ENCODE peak calls at places on chromosomes 7 and 10, in five cellular contexts. M is H1, K is K562, U is HepG2, W is SK-N-SH. Z is an unnamed sample.
A peak's percentile ranks its signal among the peaks of the same experiment; 100 is the strongest.

GRCh38 chr10:127892743-127893142 is at the start of gene CLRN3:
- DNase-seq in U (no peak), K (no peak), W (no peak), M (no peak), Z (no peak)

GRCh38 chr7:16747095-16747494 is 6.5 kb upstream of the TSPAN13 start:
- DNase-seq in M (no peak), U (no peak), W (no peak), K (no peak), Z (no peak)

GRCh38 chr7:158602905-158603772 is 15.5 kb upstream of the PTPRN2 start:
- DNase-seq in K (no peak), W (no peak), M (no peak), U (no peak), Z (no peak)

GRCh38 chr7:91330378-91331295 is 66.4 kb downstream of the FZD1 start:
- DNase-seq in W (no peak), M (no peak), K (no peak), U (no peak), Z (no peak)

GRCh38 chr7:74294191-74294998 is 5.2 kb downstream of the CLIP2 start:
- DNase-seq in M (no peak), W (peak; percentile 79), U (peak; percentile 89), K (no peak), Z (no peak)

GRCh38 chr10:68784476-68784875 is 42.9 kb upstream of the STOX1 start:
- DNase-seq in U (no peak), K (no peak), W (no peak), M (no peak), Z (no peak)

GRCh38 chr7:44979481-44980392 is 922 bp upstream of the MYO1G start:
- DNase-seq in M (peak; percentile 45), U (no peak), K (no peak), W (no peak), Z (no peak)

GRCh38 chr7:51188987-51189386 is 127.6 kb downstream of the COBL start:
- DNase-seq in U (no peak), W (no peak), K (no peak), M (no peak), Z (no peak)

GRCh38 chr10:80529604-80530003 is 8.1 kb upstream of the SH2D4B start:
- DNase-seq in U (no peak), W (no peak), K (no peak), M (no peak), Z (no peak)

GRCh38 chr10:133391249-133391635 is 2.7 kb upstream of the MTG1 start:
- DNase-seq in K (no peak), M (no peak), U (no peak), W (no peak), Z (no peak)

GRCh38 chr10:72276013-72276387 is 2.3 kb downstream of the DDIT4 start:
- DNase-seq in W (no peak), M (no peak), K (peak; percentile 40), U (no peak), Z (no peak)

GRCh38 chr10:7085147-7085912 is 325.5 kb downstream of the SFMBT2 start:
- DNase-seq in K (no peak), U (no peak), M (no peak), W (no peak), Z (no peak)

GRCh38 chr7:95772771-95773581 is 622 bp downstream of the DYNC1I1 start:
- DNase-seq in M (peak; percentile 69), U (no peak), K (no peak), W (no peak), Z (no peak)

GRCh38 chr10:88259381-88259780 is 323.7 kb downstream of the RNLS start:
- DNase-seq in U (no peak), M (no peak), K (no peak), W (no peak), Z (no peak)

GRCh38 chr10:60901561-60902235 is 42.3 kb downstream of the RHOBTB1 start:
- DNase-seq in W (peak; percentile 59), K (no peak), U (no peak), M (no peak), Z (no peak)

GRCh38 chr7:28623105-28623730 is 210.9 kb downstream of the CREB5 start:
- DNase-seq in U (no peak), M (no peak), W (no peak), K (no peak), Z (no peak)

GRCh38 chr7:85829817-85830432 is 643.1 kb upstream of the SEMA3D start:
- DNase-seq in W (peak; percentile 19), M (no peak), U (no peak), K (no peak), Z (no peak)

GRCh38 chr7:107304636-107305035 is 135.8 kb downstream of the HBP1 start:
- DNase-seq in W (no peak), M (no peak), K (no peak), U (no peak), Z (no peak)

GRCh38 chr10:102645388-102645740 is 1.1 kb downstream of the TRIM8 start:
- DNase-seq in M (no peak), K (peak; percentile 59), U (peak; percentile 79), W (peak; percentile 57), Z (no peak)

GRCh38 chr10:63588436-63589180 is 67.4 kb downstream of the REEP3 start:
- DNase-seq in U (no peak), W (no peak), M (no peak), K (peak; percentile 27), Z (no peak)

GRCh38 chr10:78972160-78972946 is 96.4 kb upstream of the ZMIZ1 start:
- DNase-seq in K (peak; percentile 88), M (no peak), U (peak; percentile 80), W (peak; percentile 78), Z (no peak)

GRCh38 chr7:44380831-44381493 is 55.6 kb upstream of the CAMK2B start:
- DNase-seq in K (no peak), W (no peak), U (no peak), M (peak; percentile 41), Z (no peak)

GRCh38 chr7:116801092-116801710 is 61.2 kb upstream of the CAPZA2 start:
- DNase-seq in W (no peak), M (no peak), K (no peak), U (peak; percentile 59), Z (no peak)

GRCh38 chr10:120456143-120456625 is 843 bp upstream of the PLPP4 start:
- DNase-seq in W (no peak), U (no peak), M (peak; percentile 61), K (no peak), Z (no peak)

GRCh38 chr10:120453886-120454285 is 3.1 kb upstream of the PLPP4 start:
- DNase-seq in K (no peak), M (no peak), W (no peak), U (no peak), Z (no peak)

GRCh38 chr10:120455606-120456005 is 1.4 kb upstream of the PLPP4 start:
- DNase-seq in K (no peak), W (no peak), M (no peak), U (no peak), Z (no peak)

GRCh38 chr10:120453319-120453718 is 3.7 kb upstream of the PLPP4 start:
- DNase-seq in U (no peak), K (no peak), M (no peak), W (no peak), Z (no peak)

DNA sequence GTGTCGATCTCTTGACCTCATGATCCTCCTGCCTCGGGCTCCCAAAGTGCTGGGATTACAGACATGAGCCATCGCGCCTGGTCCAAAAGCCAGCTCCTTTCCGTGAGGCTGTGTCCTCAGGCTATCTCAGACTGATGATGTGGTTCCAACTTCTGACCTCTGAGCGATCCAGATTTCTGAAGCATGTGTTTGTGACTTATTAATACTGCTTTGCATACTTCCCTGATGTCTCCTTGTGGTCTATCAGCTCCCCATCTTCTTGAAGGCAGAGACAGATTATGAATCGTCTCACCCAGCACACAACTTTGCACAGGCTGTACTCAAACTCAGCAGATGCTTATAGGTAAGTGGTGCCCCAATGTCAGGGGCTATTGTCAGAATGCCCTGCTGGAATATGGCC is 2.0 kb upstream of the PLPP4 start:
- DNase-seq in M (no peak), K (no peak), U (no peak), W (no peak), Z (no peak)
- TF ChIP-seq TAF1 in M (no peak), K (no peak), U (no peak), W (no peak), Z (no peak)

DNA sequence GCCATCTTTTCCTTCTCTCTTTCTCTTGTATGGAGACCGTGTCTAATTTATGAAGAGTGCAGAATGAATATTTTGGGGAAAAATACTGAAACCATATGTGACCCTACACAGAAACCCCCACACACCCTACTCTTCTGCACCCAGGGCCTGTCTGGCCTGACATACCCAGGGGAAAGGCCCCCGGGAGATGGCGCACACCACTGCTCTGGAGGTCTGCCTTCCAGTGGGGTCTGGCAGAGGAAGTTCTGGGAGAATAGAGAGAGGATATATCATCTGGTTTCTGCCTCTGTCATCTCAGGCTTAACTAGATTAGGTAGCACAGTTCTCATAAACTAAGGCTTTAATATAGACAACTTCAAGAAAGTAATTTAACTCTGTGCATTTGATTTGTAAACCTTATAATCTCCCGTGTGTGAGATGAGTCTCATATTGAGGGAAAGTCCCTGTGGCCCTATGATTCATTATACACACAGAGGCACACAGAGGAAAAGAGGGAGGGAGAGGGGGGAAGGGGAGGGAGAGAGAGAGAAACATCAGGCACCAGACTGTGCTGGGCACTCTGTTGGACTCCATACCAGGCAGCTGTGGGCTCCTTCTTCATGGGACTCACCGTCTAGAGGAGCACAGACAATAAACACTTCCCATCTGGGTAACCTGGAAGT is 123.3 kb downstream of the AOAH start:
- DNase-seq in U (no peak), K (no peak), W (no peak), M (peak; percentile 16), Z (no peak)
- TF ChIP-seq TAF1 in U (no peak), K (no peak), W (no peak), M (no peak), Z (no peak)

DNA sequence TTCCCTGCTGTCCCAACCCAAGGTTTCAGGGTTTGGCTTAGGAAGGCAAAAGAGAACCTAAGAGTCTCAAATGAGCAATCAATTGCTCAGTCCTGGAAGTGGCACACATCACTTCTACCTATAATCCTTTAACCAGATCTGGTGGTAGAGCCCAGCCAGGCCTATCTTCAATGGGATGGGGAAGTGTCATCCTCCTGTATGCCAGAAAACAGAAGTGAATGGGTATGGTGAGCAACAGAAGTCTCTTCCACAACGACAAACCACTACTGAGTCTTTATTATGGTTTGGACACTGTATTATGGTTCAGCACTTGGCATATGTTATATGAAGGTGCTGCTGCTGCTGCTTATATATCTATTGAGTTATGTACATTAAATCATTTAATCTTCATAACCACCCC is 3.0 kb upstream of the AKR1B1 start:
- DNase-seq in U (no peak), K (no peak), W (no peak), M (no peak), Z (no peak)
- TF ChIP-seq TAF1 in U (no peak), K (no peak), W (no peak), M (no peak), Z (no peak)

GRCh38 chr10:104767282-104767681 is 126.2 kb downstream of the SORCS3 start:
- DNase-seq in M (no peak), K (no peak), W (no peak), U (no peak), Z (no peak)

GRCh38 chr10:104766341-104766740 is 125.3 kb downstream of the SORCS3 start:
- DNase-seq in M (no peak), W (no peak), U (no peak), K (no peak), Z (no peak)

GRCh38 chr10:104762793-104763192 is 121.7 kb downstream of the SORCS3 start:
- DNase-seq in U (no peak), M (no peak), K (no peak), W (no peak), Z (no peak)

GRCh38 chr10:104767745-104768144 is 126.7 kb downstream of the SORCS3 start:
- DNase-seq in M (no peak), U (no peak), W (no peak), K (no peak), Z (no peak)
- TF ChIP-seq TAF1 in M (no peak), U (no peak), W (no peak), K (no peak), Z (no peak)

Z was measured in GM12892.